ENCODE peak calls at places on chromosomes 11 and 22, in ten cellular contexts. One of them, this sample, is unnamed.

GRCh38 chr11:58845342-58845741 is 838 bp upstream of the GLYATL2 start:
- DNase-seq in heart left ventricle: no peak
- DNase-seq in adrenal gland: no peak
- DNase-seq in transverse colon: no peak
- DNase-seq in spleen: no peak
- DNase-seq in H1: no peak
- DNase-seq in uterus: no peak
- DNase-seq in right lobe of liver: no peak
- DNase-seq in sigmoid colon: no peak
- DNase-seq in IMR-90: no peak
- DNase-seq in this sample: no peak

GRCh38 chr11:44596541-44597276 is 31.2 kb downstream of the CD82 start:
- DNase-seq in heart left ventricle: no peak
- DNase-seq in adrenal gland: no peak
- DNase-seq in transverse colon: no peak
- DNase-seq in spleen: no peak
- DNase-seq in H1: no peak
- DNase-seq in uterus: no peak
- DNase-seq in right lobe of liver: no peak
- DNase-seq in sigmoid colon: no peak
- DNase-seq in IMR-90: no peak
- DNase-seq in this sample: no peak

GRCh38 chr11:130580372-130580771 is 131.9 kb downstream of the ADAMTS15 start:
- DNase-seq in heart left ventricle: peak; percentile 81
- DNase-seq in adrenal gland: no peak
- DNase-seq in transverse colon: no peak
- DNase-seq in spleen: no peak
- DNase-seq in H1: no peak
- DNase-seq in uterus: peak; percentile 47
- DNase-seq in right lobe of liver: no peak
- DNase-seq in sigmoid colon: no peak
- DNase-seq in IMR-90: peak; percentile 84
- DNase-seq in this sample: peak; percentile 13

GRCh38 chr11:112881461-112881860 is 79.8 kb upstream of the NCAM1 start:
- DNase-seq in heart left ventricle: peak; percentile 90
- DNase-seq in adrenal gland: peak; percentile 85
- DNase-seq in transverse colon: peak; percentile 31
- DNase-seq in spleen: no peak
- DNase-seq in H1: peak; percentile 83
- DNase-seq in uterus: peak; percentile 68
- DNase-seq in right lobe of liver: no peak
- DNase-seq in sigmoid colon: peak; percentile 83
- DNase-seq in IMR-90: no peak
- DNase-seq in this sample: peak; percentile 61

GRCh38 chr11:17353228-17354021 is 1.8 kb downstream of the NCR3LG1 start:
- DNase-seq in heart left ventricle: peak; percentile 85
- DNase-seq in adrenal gland: peak; percentile 78
- DNase-seq in transverse colon: peak; percentile 85
- DNase-seq in spleen: peak; percentile 88
- DNase-seq in H1: peak; percentile 84
- DNase-seq in uterus: peak; percentile 65
- DNase-seq in right lobe of liver: peak; percentile 81
- DNase-seq in sigmoid colon: peak; percentile 87
- DNase-seq in IMR-90: peak; percentile 76
- DNase-seq in this sample: peak; percentile 75

GRCh38 chr11:93089474-93090102 is 108.2 kb downstream of the SLC36A4 start:
- DNase-seq in heart left ventricle: no peak
- DNase-seq in adrenal gland: peak; percentile 42
- DNase-seq in transverse colon: peak; percentile 27
- DNase-seq in spleen: no peak
- DNase-seq in H1: no peak
- DNase-seq in uterus: no peak
- DNase-seq in right lobe of liver: no peak
- DNase-seq in sigmoid colon: no peak
- DNase-seq in IMR-90: peak; percentile 62
- DNase-seq in this sample: peak; percentile 28

GRCh38 chr11:64100345-64100744 is 64.6 kb downstream of the FLRT1 start:
- DNase-seq in heart left ventricle: no peak
- DNase-seq in adrenal gland: no peak
- DNase-seq in transverse colon: no peak
- DNase-seq in spleen: no peak
- DNase-seq in H1: no peak
- DNase-seq in uterus: no peak
- DNase-seq in right lobe of liver: no peak
- DNase-seq in sigmoid colon: no peak
- DNase-seq in IMR-90: no peak
- DNase-seq in this sample: no peak

GRCh38 chr11:30504468-30504867 is 81.7 kb downstream of the MPPED2 start:
- DNase-seq in heart left ventricle: no peak
- DNase-seq in adrenal gland: no peak
- DNase-seq in transverse colon: no peak
- DNase-seq in spleen: no peak
- DNase-seq in H1: no peak
- DNase-seq in uterus: no peak
- DNase-seq in right lobe of liver: no peak
- DNase-seq in sigmoid colon: no peak
- DNase-seq in IMR-90: no peak
- DNase-seq in this sample: no peak

GRCh38 chr22:43228330-43228729 is 41.4 kb upstream of the TTLL12 start:
- DNase-seq in heart left ventricle: no peak
- DNase-seq in adrenal gland: peak; percentile 70
- DNase-seq in transverse colon: peak; percentile 24
- DNase-seq in spleen: no peak
- DNase-seq in H1: peak; percentile 91
- DNase-seq in uterus: no peak
- DNase-seq in right lobe of liver: no peak
- DNase-seq in sigmoid colon: no peak
- DNase-seq in IMR-90: peak; percentile 10
- DNase-seq in this sample: no peak

GRCh38 chr11:96338910-96339703 is 3.9 kb downstream of the MAML2 start:
- DNase-seq in heart left ventricle: peak; percentile 40
- DNase-seq in adrenal gland: peak; percentile 65
- DNase-seq in transverse colon: peak; percentile 56
- DNase-seq in spleen: peak; percentile 85
- DNase-seq in H1: no peak
- DNase-seq in uterus: no peak
- DNase-seq in right lobe of liver: peak; percentile 31
- DNase-seq in sigmoid colon: peak; percentile 72
- DNase-seq in IMR-90: peak; percentile 84
- DNase-seq in this sample: no peak

GRCh38 chr11:96339704-96340554 is 3.1 kb downstream of the MAML2 start:
- DNase-seq in heart left ventricle: no peak
- DNase-seq in adrenal gland: no peak
- DNase-seq in transverse colon: no peak
- DNase-seq in spleen: no peak
- DNase-seq in H1: no peak
- DNase-seq in uterus: no peak
- DNase-seq in right lobe of liver: no peak
- DNase-seq in sigmoid colon: no peak
- DNase-seq in IMR-90: peak; percentile 59
- DNase-seq in this sample: no peak

GRCh38 chr11:96341237-96342130 is 1.5 kb downstream of the MAML2 start:
- DNase-seq in heart left ventricle: peak; percentile 33
- DNase-seq in adrenal gland: peak; percentile 41
- DNase-seq in transverse colon: peak; percentile 75
- DNase-seq in spleen: peak; percentile 91
- DNase-seq in H1: peak; percentile 61
- DNase-seq in uterus: peak; percentile 67
- DNase-seq in right lobe of liver: peak; percentile 43
- DNase-seq in sigmoid colon: peak; percentile 79
- DNase-seq in IMR-90: peak; percentile 56
- DNase-seq in this sample: peak; percentile 51

GRCh38 chr11:96342131-96342970 is 644 bp downstream of the MAML2 start:
- DNase-seq in heart left ventricle: no peak
- DNase-seq in adrenal gland: no peak
- DNase-seq in transverse colon: no peak
- DNase-seq in spleen: no peak
- DNase-seq in H1: no peak
- DNase-seq in uterus: no peak
- DNase-seq in right lobe of liver: no peak
- DNase-seq in sigmoid colon: no peak
- DNase-seq in IMR-90: no peak
- DNase-seq in this sample: no peak

DNA sequence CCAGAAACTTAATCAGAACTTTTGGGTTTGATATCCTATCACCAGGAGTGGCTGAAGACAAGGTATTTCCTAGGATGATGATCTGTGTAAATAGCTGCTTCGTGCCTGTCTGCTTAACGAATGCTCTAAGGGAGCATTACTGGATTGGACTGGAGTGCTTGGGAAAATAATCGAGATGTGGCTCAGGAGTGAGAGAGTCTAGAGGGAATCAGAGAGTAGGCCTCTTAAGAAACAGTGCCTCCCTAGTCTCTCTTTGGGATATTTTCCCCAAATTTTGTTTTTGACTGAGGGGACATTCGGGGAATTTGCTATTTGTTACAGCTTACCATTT is 2.5 kb downstream of the MAML2 start:
- DNase-seq in heart left ventricle: no peak
- DNase-seq in adrenal gland: no peak
- DNase-seq in transverse colon: no peak
- DNase-seq in spleen: no peak
- DNase-seq in H1: no peak
- DNase-seq in uterus: no peak
- DNase-seq in right lobe of liver: no peak
- DNase-seq in sigmoid colon: no peak
- DNase-seq in IMR-90: peak; percentile 56
- DNase-seq in this sample: no peak
- H3K4me3 ChIP-seq in heart left ventricle: peak overlapping the region; percentile 80
- H3K4me3 ChIP-seq in adrenal gland: no peak overlapping the region
- H3K4me3 ChIP-seq in transverse colon: no peak overlapping the region
- H3K4me3 ChIP-seq in spleen: peak overlapping the region; percentile 78
- H3K4me3 ChIP-seq in H1: no peak overlapping the region
- H3K4me3 ChIP-seq in uterus: peak overlapping the region; percentile 61
- H3K4me3 ChIP-seq in right lobe of liver: no peak overlapping the region
- H3K4me3 ChIP-seq in sigmoid colon: peak overlapping the region; percentile 68
- H3K4me3 ChIP-seq in IMR-90: peak overlapping the region; percentile 92
- H3K4me3 ChIP-seq in this sample: no peak overlapping the region

DNA sequence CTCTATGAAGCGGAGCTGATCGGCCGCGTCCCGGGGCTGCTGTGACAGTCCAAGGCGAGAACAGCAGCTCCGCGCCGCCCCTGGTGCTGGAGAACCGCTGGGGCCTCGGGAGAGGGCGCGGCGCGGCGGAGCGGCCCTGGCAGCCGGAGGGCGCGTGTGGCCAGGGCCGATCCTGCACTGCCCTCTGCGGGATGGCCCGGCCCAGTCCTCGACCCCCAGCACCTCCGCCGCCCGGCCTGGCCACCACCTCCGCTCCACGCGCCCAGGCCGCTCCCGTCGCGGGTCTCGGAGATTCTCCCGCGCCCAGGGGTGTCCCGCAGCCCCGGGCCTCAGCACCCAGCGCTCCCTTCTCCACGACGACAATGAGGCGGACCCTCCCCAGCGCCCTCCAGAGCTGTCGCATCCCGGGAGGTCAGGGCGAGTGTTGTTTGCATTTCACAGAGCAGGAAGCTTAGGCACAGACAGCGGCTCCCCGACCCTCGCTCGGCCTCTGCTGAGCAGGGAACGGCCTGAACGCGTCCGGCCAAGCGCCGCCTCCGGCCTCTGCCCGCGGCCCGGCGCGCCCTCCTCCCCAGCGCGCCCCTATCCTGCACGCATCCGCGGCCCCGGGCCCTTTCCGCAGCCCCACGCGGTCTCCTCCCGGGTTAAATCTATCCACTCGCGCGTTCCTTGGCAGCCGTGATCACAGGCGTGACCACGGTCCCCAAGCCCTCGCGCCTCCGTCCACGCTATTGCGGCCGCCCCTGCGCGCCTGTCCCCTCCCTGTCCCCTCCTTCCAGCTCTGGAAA is 109.7 kb downstream of the WNT7B start:
- DNase-seq in heart left ventricle: no peak
- DNase-seq in adrenal gland: peak; percentile 52
- DNase-seq in transverse colon: no peak
- DNase-seq in spleen: peak; percentile 43
- DNase-seq in H1: peak; percentile 61
- DNase-seq in uterus: peak; percentile 14
- DNase-seq in right lobe of liver: peak; percentile 33
- DNase-seq in sigmoid colon: peak; percentile 53
- DNase-seq in IMR-90: no peak
- DNase-seq in this sample: peak; percentile 35
- H3K27me3 ChIP-seq in heart left ventricle: peaks cover 21% of the 10 kb centered on the region
- H3K27me3 ChIP-seq in adrenal gland: peaks cover 32% of the 10 kb centered on the region
- H3K27me3 ChIP-seq in transverse colon: peaks cover 75% of the 10 kb centered on the region
- H3K27me3 ChIP-seq in spleen: no peaks in the 10 kb centered on the region
- H3K27me3 ChIP-seq in H1: peaks cover 52% of the 10 kb centered on the region
- H3K27me3 ChIP-seq in uterus: no peaks in the 10 kb centered on the region
- H3K27me3 ChIP-seq in right lobe of liver: no peaks in the 10 kb centered on the region
- H3K27me3 ChIP-seq in sigmoid colon: peaks cover 26% of the 10 kb centered on the region
- H3K27me3 ChIP-seq in IMR-90: peaks cover 46% of the 10 kb centered on the region
- H3K27me3 ChIP-seq in this sample: no peaks in the 10 kb centered on the region

GRCh38 chr11:65437436-65438227 is 15.0 kb downstream of the NEAT1 start:
- DNase-seq in heart left ventricle: no peak
- DNase-seq in adrenal gland: peak; percentile 55
- DNase-seq in transverse colon: peak; percentile 10
- DNase-seq in spleen: no peak
- DNase-seq in H1: peak; percentile 19
- DNase-seq in uterus: no peak
- DNase-seq in right lobe of liver: peak; percentile 24
- DNase-seq in sigmoid colon: peak; percentile 66
- DNase-seq in IMR-90: peak; percentile 41
- DNase-seq in this sample: no peak
- TF ChIP-seq POLR2A in heart left ventricle: peak; percentile 14
- TF ChIP-seq POLR2A in adrenal gland: peak; percentile 8
- TF ChIP-seq POLR2A in transverse colon: peak; percentile 39
- TF ChIP-seq POLR2A in spleen: peak; percentile 5
- TF ChIP-seq POLR2A in H1: no peak
- TF ChIP-seq POLR2A in uterus: no peak
- TF ChIP-seq POLR2A in right lobe of liver: peak; percentile 64
- TF ChIP-seq POLR2A in sigmoid colon: no peak
- TF ChIP-seq POLR2A in IMR-90: peak; percentile 72
- TF ChIP-seq POLR2A in this sample: no peak

DNA sequence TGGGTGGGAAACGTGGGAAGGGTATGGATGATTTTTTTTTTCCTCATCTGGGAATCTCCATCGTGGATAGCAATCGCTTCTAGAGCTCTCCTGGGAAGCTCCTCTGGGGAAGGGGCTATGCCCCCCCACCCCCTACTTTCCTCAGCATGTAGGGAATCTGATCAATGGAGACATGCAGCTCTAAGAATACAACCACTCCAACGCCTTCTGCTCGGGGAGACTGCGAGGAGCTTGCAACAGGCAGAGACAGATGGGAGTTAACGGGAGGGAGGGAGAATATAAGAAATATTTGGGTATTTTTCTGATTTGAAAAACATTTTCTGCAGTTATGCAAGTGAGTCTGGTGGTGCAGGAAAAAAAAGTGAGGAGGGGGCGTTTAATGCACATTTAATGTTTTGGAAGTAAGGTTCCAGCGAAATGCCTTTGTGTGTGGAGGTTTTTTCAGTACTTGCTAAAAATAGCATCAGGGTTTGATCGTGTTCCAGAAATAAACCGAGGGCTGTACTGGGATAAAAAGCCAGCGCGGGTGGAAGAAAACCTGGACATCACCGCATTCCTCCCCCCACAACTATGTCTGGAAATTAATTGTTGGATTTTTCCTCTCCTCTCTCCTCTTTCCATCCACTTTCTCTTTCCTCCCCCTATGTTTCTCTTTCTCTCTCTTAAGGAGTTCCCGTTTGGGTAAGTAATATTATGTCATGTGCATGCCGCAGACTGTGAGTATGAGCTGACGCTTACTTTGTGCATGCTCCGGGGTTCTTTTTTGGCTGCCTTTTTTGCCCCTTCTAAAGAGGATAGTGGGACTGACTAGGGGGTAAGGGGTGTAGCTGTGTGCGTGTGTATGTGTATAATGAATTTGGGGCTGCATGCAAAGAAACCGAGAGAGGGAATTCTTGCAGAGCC is 104.4 kb upstream of the HSD17B12 start:
- DNase-seq in heart left ventricle: no peak
- DNase-seq in adrenal gland: no peak
- DNase-seq in transverse colon: no peak
- DNase-seq in spleen: no peak
- DNase-seq in H1: no peak
- DNase-seq in uterus: no peak
- DNase-seq in right lobe of liver: no peak
- DNase-seq in sigmoid colon: no peak
- DNase-seq in IMR-90: no peak
- DNase-seq in this sample: no peak
- H3K4me3 ChIP-seq in heart left ventricle: peak overlapping the region; percentile 58
- H3K4me3 ChIP-seq in adrenal gland: no peak overlapping the region
- H3K4me3 ChIP-seq in transverse colon: no peak overlapping the region
- H3K4me3 ChIP-seq in spleen: no peak overlapping the region
- H3K4me3 ChIP-seq in H1: peak overlapping the region; percentile 65
- H3K4me3 ChIP-seq in uterus: peak overlapping the region; percentile 19
- H3K4me3 ChIP-seq in right lobe of liver: no peak overlapping the region
- H3K4me3 ChIP-seq in sigmoid colon: peak overlapping the region; percentile 35
- H3K4me3 ChIP-seq in IMR-90: peak overlapping the region; percentile 23
- H3K4me3 ChIP-seq in this sample: no peak overlapping the region

This sample was measured in body of pancreas.